ENCODE peak calls at places on chromosomes 7 and 10, in ten cellular contexts. C is OCI-LY7; K is tibial nerve; T is A549; S is body of pancreas; L is heart left ventricle; N is neuronal stem cell; I is aorta; R is CD8-positive, alpha-beta memory T cell; G is CD8-positive, alpha-beta T cell. D is an unnamed sample.

GRCh38 chr10:76779821-76780281 is 857.8 kb downstream of the KCNMA1 start:
- DNase-seq in C (no peak), I (no peak), L (no peak), K (no peak), N (no peak), G (no peak), R (no peak), T (no peak), S (no peak), D (no peak)

GRCh38 chr7:2199956-2200583 is 32.7 kb downstream of the MAD1L1 start:
- DNase-seq in N (no peak), G (no peak), S (no peak), C (no peak), L (no peak), T (no peak), R (no peak), K (no peak), I (no peak), D (no peak)

GRCh38 chr7:138902156-138902555 is 79.0 kb downstream of the KIAA1549 start:
- DNase-seq in I (no peak), L (no peak), K (no peak), R (peak), S (no peak), G (no peak), N (no peak), C (no peak), T (no peak), D (no peak)

GRCh38 chr7:128920913-128921582 is 10.5 kb upstream of the KCP start:
- DNase-seq in L (no peak), R (no peak), K (peak), C (no peak), T (no peak), S (no peak), I (no peak), N (no peak), G (no peak), D (no peak)

GRCh38 chr10:11411926-11412545 is 199.4 kb downstream of the USP6NL start:
- DNase-seq in T (no peak), S (no peak), L (no peak), R (no peak), G (no peak), I (no peak), K (no peak), N (no peak), C (peak), D (no peak)

GRCh38 chr10:17430647-17431355 is 23.6 kb downstream of the ST8SIA6 start:
- DNase-seq in I (peak), R (peak), N (peak), T (peak), S (peak), K (peak), L (peak), C (peak), G (peak), D (peak)

GRCh38 chr10:31320598-31321211 is 1.7 kb downstream of the ZEB1 start:
- DNase-seq in T (peak), G (peak), C (peak), R (peak), N (peak), S (peak), K (peak), I (peak), L (peak), D (peak)

GRCh38 chr10:124539935-124540641 is 78.5 kb downstream of the LHPP start:
- DNase-seq in N (peak), T (peak), L (peak), I (peak), K (peak), R (peak), G (peak), S (peak), C (peak), D (peak)

GRCh38 chr7:107969856-107970255 is 33.1 kb downstream of the LAMB1 start:
- DNase-seq in I (no peak), N (no peak), C (no peak), L (no peak), G (no peak), R (no peak), T (no peak), S (no peak), K (no peak), D (no peak)

GRCh38 chr10:89001024-89001423 is 10.4 kb downstream of the FAS start:
- DNase-seq in N (no peak), R (no peak), G (no peak), C (peak), K (no peak), S (no peak), L (no peak), T (no peak), I (no peak), D (peak)

GRCh38 chr7:102169651-102170416 is 116.8 kb upstream of the SH2B2 start:
- DNase-seq in L (no peak), G (no peak), N (no peak), C (no peak), K (no peak), S (no peak), I (no peak), T (no peak), R (no peak), D (no peak)

GRCh38 chr10:23021430-23021829 is 73.9 kb upstream of the MSRB2 start:
- DNase-seq in K (no peak), L (no peak), R (no peak), C (no peak), S (no peak), N (no peak), I (no peak), G (no peak), T (no peak), D (no peak)

GRCh38 chr7:113209449-113210203 is 91.3 kb upstream of the SMIM30 start:
- DNase-seq in R (no peak), S (no peak), T (no peak), I (no peak), L (no peak), K (no peak), N (no peak), G (no peak), C (no peak), D (no peak)

DNA sequence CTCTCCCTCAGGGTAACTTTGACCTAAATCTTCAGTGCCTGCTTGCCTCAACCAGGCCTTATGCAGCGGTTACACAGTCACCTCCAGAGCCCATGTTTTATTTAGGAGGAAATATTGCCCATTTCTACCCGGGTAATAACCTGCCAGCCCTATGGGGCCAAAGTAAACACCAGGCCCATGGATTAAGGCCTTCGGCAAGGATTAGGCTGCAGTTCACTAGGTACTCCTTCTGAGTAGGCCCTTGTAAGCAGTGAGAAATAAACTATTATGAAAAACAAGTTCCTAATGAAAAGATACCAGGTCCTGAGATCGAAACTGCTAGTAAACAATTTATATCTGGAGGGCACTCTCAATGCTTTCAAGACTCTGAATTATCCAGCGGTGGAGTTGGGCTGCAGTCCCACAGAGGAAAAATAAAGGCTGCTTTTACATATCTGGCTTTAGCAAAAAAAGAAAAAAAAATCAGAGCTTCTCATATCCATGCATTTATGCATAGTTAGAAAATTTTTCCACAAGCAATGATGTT is 3.7 kb upstream of the HOXA10 start:
- DNase-seq in S (no peak), K (peak), C (no peak), L (no peak), T (no peak), I (no peak), N (no peak), G (no peak), R (no peak), D (no peak)
- H3K4me3 ChIP-seq in S (no peak), K (no peak), C (no peak), L (no peak), T (no peak), I (no peak), N (no peak), G (no peak), R (no peak), D (no peak)

GRCh38 chr10:94403823-94404228 is 1.5 kb downstream of the TBC1D12 start:
- DNase-seq in G (no peak), S (no peak), R (no peak), K (no peak), N (no peak), T (no peak), L (no peak), I (no peak), C (no peak), D (no peak)

GRCh38 chr10:94398762-94399161 is 3.6 kb upstream of the TBC1D12 start:
- DNase-seq in I (no peak), L (no peak), N (no peak), T (peak), S (no peak), G (no peak), R (no peak), C (no peak), K (no peak), D (no peak)

GRCh38 chr10:94403034-94403822 is 887 bp downstream of the TBC1D12 start:
- DNase-seq in I (peak), K (peak), N (peak), L (peak), T (peak), S (peak), R (peak), C (peak), G (no peak), D (peak)

GRCh38 chr10:94405406-94405805 is 3.1 kb downstream of the TBC1D12 start:
- DNase-seq in R (no peak), G (no peak), L (no peak), I (no peak), T (no peak), C (no peak), S (no peak), N (no peak), K (no peak), D (no peak)

DNA sequence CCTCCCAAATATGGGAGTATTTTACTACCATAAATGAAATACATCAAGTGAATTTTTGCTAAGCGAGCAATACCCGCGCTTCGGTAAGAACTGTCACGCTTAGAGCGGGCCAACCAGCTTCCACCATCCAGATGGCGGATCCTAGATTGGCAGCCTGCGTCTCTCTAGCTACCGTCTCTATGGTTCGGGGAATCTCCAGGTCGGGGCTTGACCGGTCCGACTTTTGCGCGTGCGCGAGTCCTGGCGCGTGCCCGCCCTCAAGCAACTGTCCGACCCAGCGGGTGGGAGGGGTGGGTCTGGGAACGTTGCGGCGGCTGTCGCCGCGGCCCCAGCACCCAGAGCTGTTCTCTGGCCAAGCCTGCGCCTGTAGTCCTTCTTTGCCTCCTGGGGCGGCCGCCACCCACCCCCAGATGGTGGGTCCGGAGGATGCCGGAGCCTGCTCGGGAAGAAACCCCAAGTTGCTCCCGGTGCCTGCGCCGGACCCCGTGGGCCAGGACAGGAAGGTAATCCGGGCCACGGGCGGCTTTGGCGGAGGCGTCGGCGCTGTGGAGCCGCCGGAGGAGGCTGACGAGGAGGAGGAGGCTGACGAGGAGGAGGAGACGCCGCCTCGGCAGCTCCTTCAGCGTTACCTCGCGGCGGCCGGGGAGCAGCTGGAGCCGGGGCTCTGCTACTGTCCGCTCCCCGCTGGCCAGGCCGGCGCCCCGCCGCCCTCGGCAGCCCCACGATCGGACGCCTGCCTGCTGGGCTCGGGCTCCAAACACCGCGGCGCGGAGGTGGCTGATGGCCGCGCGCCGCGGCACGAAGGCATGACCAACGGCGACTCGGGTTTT is at the start of gene TBC1D12:
- DNase-seq in L (peak), I (peak), S (peak), R (peak), C (peak), T (peak), N (peak), K (peak), G (no peak), D (no peak)
- H3K27ac ChIP-seq in L (peak), I (peak), S (peak), R (no peak), C (peak), T (peak), N (peak), K (peak), G (no peak), D (no peak)

GRCh38 chr10:114239117-114239993 is at the start of gene VWA2:
- DNase-seq in S (peak), R (peak), C (peak), T (peak), I (no peak), K (no peak), N (peak), G (no peak), L (peak), D (no peak)
- H3K4me3 ChIP-seq in S (peak), R (no peak), C (no peak), T (peak), I (peak), K (peak), N (peak), G (no peak), L (peak), D (no peak)

GRCh38 chr10:14466256-14466655 is 135.5 kb upstream of the FRMD4A start:
- DNase-seq in T (peak), N (no peak), S (no peak), K (no peak), R (no peak), G (no peak), L (no peak), I (no peak), C (no peak), D (no peak)
- H3K27ac ChIP-seq in T (no peak), N (no peak), S (no peak), K (no peak), R (no peak), G (no peak), L (no peak), I (no peak), C (no peak), D (no peak)

GRCh38 chr10:114956466-114956865 is 18.5 kb downstream of the TRUB1 start:
- DNase-seq in C (no peak), S (no peak), T (no peak), R (no peak), K (no peak), I (no peak), N (no peak), G (no peak), L (no peak), D (no peak)
- H3K4me3 ChIP-seq in C (no peak), S (no peak), T (no peak), R (no peak), K (no peak), I (no peak), N (no peak), G (no peak), L (no peak), D (no peak)

GRCh38 chr10:59993931-59994330 is 87.6 kb upstream of the CCDC6 start:
- DNase-seq in N (no peak), G (no peak), L (no peak), K (no peak), R (no peak), S (no peak), C (no peak), T (peak), I (no peak), D (no peak)
- H3K27ac ChIP-seq in N (no peak), G (no peak), L (no peak), K (no peak), R (no peak), S (no peak), C (no peak), T (no peak), I (no peak), D (no peak)

DNA sequence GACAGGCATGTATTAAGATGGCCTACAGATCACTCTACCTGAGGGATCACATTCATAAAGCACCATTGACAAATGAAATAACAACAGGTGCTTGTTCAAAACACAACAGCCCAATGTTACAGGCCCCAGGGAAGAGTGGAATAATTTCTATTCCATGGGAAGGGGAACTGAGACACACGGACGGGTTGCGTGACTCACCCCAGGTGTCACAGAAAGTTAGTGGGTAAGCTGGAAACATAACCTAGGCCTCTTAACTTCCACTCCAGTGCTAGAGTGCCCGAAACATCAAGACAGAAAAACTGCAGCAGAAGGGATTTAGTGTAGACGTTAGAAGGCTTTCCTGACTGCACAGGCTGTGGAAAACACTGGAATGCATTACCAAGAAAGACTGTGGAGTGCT is 48.3 kb downstream of the SLC37A3 start:
- DNase-seq in C (no peak), L (no peak), K (no peak), S (no peak), R (no peak), T (no peak), I (no peak), G (no peak), N (no peak), D (no peak)
- H3K4me3 ChIP-seq in C (no peak), L (no peak), K (no peak), S (no peak), R (no peak), T (no peak), I (no peak), G (no peak), N (no peak), D (no peak)

GRCh38 chr10:3803295-3803883 is 18.4 kb upstream of the KLF6 start:
- DNase-seq in G (no peak), K (no peak), I (no peak), R (no peak), L (no peak), S (peak), C (no peak), N (no peak), T (peak), D (no peak)
- H3K27ac ChIP-seq in G (no peak), K (no peak), I (no peak), R (peak), L (peak), S (peak), C (peak), N (no peak), T (peak), D (peak)

GRCh38 chr7:66629659-66630058 is 978 bp downstream of the KCTD7 start:
- DNase-seq in N (no peak), T (no peak), G (no peak), C (peak), L (no peak), S (no peak), K (no peak), R (no peak), I (no peak), D (no peak)
- H3K4me3 ChIP-seq in N (peak), T (peak), G (peak), C (peak), L (peak), S (peak), K (peak), R (peak), I (peak), D (peak)

DNA sequence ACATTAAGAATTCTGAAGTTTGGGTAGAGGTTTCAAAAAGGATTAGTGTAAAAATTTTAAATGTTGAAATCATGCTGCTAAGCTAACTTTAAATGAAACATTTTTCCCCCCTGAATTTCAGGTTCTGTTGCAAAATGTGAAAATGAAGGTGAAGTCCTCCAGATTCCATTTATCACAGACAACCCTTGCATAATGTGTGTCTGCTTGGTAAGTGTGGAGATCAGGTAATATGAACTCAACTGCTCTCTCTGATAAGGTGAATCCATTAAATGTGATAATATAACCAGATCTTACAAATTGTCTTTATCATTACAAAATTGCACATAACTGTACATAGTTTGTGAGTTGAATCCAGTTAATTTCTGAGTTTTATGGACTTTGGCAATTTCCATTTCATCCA is 1.4 kb downstream of the BMPER start:
- DNase-seq in T (no peak), I (no peak), N (no peak), L (no peak), R (no peak), C (no peak), S (no peak), K (no peak), G (no peak), D (no peak)
- H3K27ac ChIP-seq in T (no peak), I (no peak), N (no peak), L (no peak), R (no peak), C (no peak), S (no peak), K (no peak), G (no peak), D (no peak)

D was measured in CD4-positive, CD25-positive, alpha-beta regulatory T cell.